ENCODE peak calls at places on chromosomes 7 and 10, in seven cellular contexts. X, O, M, E, S, B and F are unnamed samples.

GRCh38 chr10:21497177-21497807 is 28.2 kb downstream of the SKIDA1 start:
- DNase-seq in X (peak; percentile 82), O (peak; percentile 91), M (peak; percentile 57), E (peak; percentile 90), S (peak; percentile 92), B (peak; percentile 81), F (peak; percentile 45)

GRCh38 chr7:4025694-4026615 is 656.1 kb upstream of the FOXK1 start:
- DNase-seq in X (no peak), O (no peak), M (no peak), E (no peak), S (no peak), B (no peak), F (no peak)

GRCh38 chr7:33921216-33921938 is 16.0 kb downstream of the BMPER start:
- DNase-seq in X (no peak), O (no peak), M (no peak), E (peak; percentile 55), S (peak; percentile 57), B (peak; percentile 74), F (no peak)

GRCh38 chr10:110460111-110460809 is 37.4 kb upstream of the DUSP5 start:
- DNase-seq in X (peak; percentile 95), O (peak; percentile 44), M (no peak), E (peak; percentile 25), S (peak; percentile 34), B (no peak), F (peak; percentile 69)

GRCh38 chr10:31723074-31723750 is 205.4 kb downstream of the ARHGAP12 start:
- DNase-seq in X (no peak), O (no peak), M (no peak), E (no peak), S (no peak), B (no peak), F (no peak)

GRCh38 chr7:31078363-31078990 is 26.4 kb downstream of the ADCYAP1R1 start:
- DNase-seq in X (no peak), O (no peak), M (no peak), E (no peak), S (peak; percentile 13), B (no peak), F (no peak)

GRCh38 chr10:100612601-100613595 is 77.2 kb downstream of the HIF1AN start:
- DNase-seq in X (no peak), O (no peak), M (no peak), E (no peak), S (no peak), B (no peak), F (no peak)

GRCh38 chr10:69807122-69807521 is 5.4 kb downstream of the COL13A1 start:
- DNase-seq in X (no peak), O (peak; percentile 97), M (no peak), E (no peak), S (no peak), B (no peak), F (no peak)

GRCh38 chr7:12322287-12322902 is 81.3 kb downstream of the VWDE start:
- DNase-seq in X (no peak), O (peak; percentile 56), M (no peak), E (no peak), S (no peak), B (no peak), F (peak; percentile 13)

GRCh38 chr10:79189853-79190435 is 121.2 kb downstream of the ZMIZ1 start:
- DNase-seq in X (no peak), O (peak; percentile 52), M (no peak), E (no peak), S (no peak), B (no peak), F (no peak)

DNA sequence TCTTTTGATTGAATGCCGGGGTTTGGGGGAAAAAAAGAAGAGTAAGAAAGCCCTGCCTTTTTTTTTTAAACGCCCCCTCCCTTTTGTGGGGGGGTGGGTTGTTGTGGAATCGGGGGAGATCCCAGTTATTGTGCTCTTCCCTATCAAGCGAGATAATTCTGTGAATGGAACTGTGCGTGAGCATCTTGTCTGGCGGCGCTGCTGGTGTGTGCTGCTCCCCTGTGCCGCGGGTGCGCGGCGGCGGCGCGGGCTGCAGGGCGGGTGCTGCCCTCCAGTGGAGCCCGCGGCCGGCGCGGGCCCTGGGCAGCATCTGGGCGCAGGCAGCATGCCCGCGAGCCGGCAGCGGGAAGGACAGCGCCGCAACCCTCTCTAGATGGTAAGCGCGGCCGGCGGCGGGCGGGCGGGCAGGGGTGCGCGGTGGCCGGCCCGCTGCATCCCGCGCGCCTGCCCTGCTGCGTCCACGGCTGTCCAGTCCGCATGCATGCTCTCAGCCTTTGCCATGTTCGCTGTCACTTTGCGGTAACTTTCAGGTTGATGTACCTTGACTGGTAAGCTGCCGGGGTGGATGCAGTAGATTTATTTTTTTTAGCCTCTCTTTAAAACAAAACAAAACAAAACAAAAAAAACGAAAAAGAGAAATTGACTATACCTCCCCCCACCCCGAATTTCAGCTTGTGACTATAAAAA is 176.6 kb downstream of the TCF7L2 start:
- DNase-seq in X (peak; percentile 39), O (peak; percentile 73), M (peak; percentile 51), E (peak; percentile 73), S (peak; percentile 74), B (peak; percentile 65), F (peak; percentile 64)
- TF ChIP-seq CTCF in X (peak; percentile 63), O (peak; percentile 61), M (peak; percentile 78), E (peak; percentile 88), S (peak; percentile 90), B (peak; percentile 44), F (peak; percentile 63)

GRCh38 chr10:97747573-97747972 is 10.6 kb downstream of the ZFYVE27 start:
- DNase-seq in X (no peak), O (no peak), M (no peak), E (no peak), S (no peak), B (no peak), F (no peak)
- TF ChIP-seq CTCF in X (no peak), O (no peak), M (no peak), E (no peak), S (no peak), B (no peak), F (no peak)

DNA sequence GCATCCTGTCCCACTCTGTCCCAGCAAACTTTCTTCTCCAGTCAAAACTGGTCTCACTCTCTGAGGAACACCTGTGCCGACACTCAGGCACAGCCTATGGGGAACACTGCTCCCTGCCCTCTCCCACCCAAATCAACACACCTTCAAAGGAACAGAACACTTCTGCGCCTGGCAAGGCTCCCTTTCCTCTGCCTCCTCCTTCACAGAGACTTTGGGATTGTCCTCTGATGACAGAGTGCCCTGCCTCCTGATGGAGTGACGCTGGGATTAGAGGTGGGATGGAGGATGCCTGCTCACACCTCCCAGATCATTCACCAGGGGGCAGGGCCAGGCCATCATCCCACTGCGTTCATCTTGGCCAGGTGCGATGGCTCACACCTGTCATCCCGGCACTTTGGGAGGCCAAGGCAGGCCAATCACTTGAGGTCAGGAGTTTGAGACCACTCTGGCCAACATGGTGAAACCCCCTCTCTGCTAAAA is 26.5 kb downstream of the KLF6 start:
- DNase-seq in X (no peak), O (no peak), M (no peak), E (no peak), S (no peak), B (no peak), F (no peak)
- TF ChIP-seq CTCF in X (no peak), O (no peak), M (no peak), E (no peak), S (no peak), B (no peak), F (no peak)

GRCh38 chr10:84608126-84608525 is 279.7 kb downstream of the CCSER2 start:
- DNase-seq in X (no peak), O (no peak), M (no peak), E (no peak), S (no peak), B (no peak), F (no peak)

GRCh38 chr10:84607523-84607922 is 279.1 kb downstream of the CCSER2 start:
- DNase-seq in X (no peak), O (no peak), M (no peak), E (no peak), S (no peak), B (no peak), F (no peak)

GRCh38 chr10:84613336-84614021 is 285.1 kb downstream of the CCSER2 start:
- DNase-seq in X (peak; percentile 14), O (peak; percentile 87), M (peak; percentile 37), E (no peak), S (no peak), B (no peak), F (no peak)
- TF ChIP-seq CTCF in X (peak; percentile 58), O (peak; percentile 90), M (peak; percentile 70), E (no peak), S (peak; percentile 63), B (peak; percentile 11), F (no peak)

GRCh38 chr10:116765549-116766162 is 23.3 kb upstream of the HSPA12A start:
- DNase-seq in X (no peak), O (no peak), M (no peak), E (no peak), S (no peak), B (no peak), F (peak; percentile 68)
- TF ChIP-seq CTCF in X (peak; percentile 70), O (peak; percentile 45), M (peak; percentile 20), E (peak; percentile 20), S (peak; percentile 24), B (no peak), F (peak; percentile 28)